ENCODE peak calls at places on chromosomes 12 and 14, in six cellular contexts. R is brain microvascular endothelial cell, Z is IMR-90, J is GM20000, M is astrocyte of the spinal cord, E is astrocyte of the cerebellum. G is an unnamed sample.

GRCh38 chr12:49907352-49907751 is 3.7 kb upstream of the FAIM2 start:
- DNase-seq in R (no peak), Z (no peak), J (no peak), M (no peak), E (no peak), G (no peak)

GRCh38 chr14:95956601-95957460 is 80.2 kb downstream of the TUNAR start:
- DNase-seq in R (no peak), Z (no peak), J (no peak), M (no peak), E (no peak), G (no peak)

GRCh38 chr12:100675432-100675831 is 101.9 kb downstream of the GAS2L3 start:
- DNase-seq in R (peak; percentile 80), Z (peak; percentile 72), J (no peak), M (peak; percentile 74), E (peak; percentile 59), G (peak; percentile 16)

GRCh38 chr12:89568484-89568883 is 42.6 kb upstream of the POC1B start:
- DNase-seq in R (no peak), Z (no peak), J (no peak), M (no peak), E (no peak), G (no peak)

GRCh38 chr14:58243790-58244555 is 670 bp upstream of the PSMA3 start:
- DNase-seq in R (no peak), Z (no peak), J (no peak), M (peak; percentile 7), E (no peak), G (no peak)

GRCh38 chr12:108611884-108612415 is 14.1 kb upstream of the TMEM119 start:
- DNase-seq in R (peak; percentile 71), Z (peak; percentile 89), J (no peak), M (peak; percentile 91), E (peak; percentile 76), G (no peak)

GRCh38 chr14:77213657-77214016 is 32.0 kb downstream of the TMEM63C start:
- DNase-seq in R (no peak), Z (no peak), J (no peak), M (no peak), E (no peak), G (no peak)

GRCh38 chr12:122473543-122474323 is 27.0 kb downstream of the ZCCHC8 start:
- DNase-seq in R (peak; percentile 45), Z (peak; percentile 49), J (peak; percentile 32), M (no peak), E (no peak), G (no peak)

GRCh38 chr14:68675233-68675577 is 117.7 kb downstream of the ZFP36L1 start:
- DNase-seq in R (no peak), Z (peak; percentile 28), J (no peak), M (no peak), E (no peak), G (no peak)

GRCh38 chr12:26214121-26214520 is 18.7 kb downstream of the SSPN start:
- DNase-seq in R (no peak), Z (no peak), J (no peak), M (no peak), E (no peak), G (no peak)

GRCh38 chr12:122896662-122897061 is 738 bp upstream of the VPS37B start:
- DNase-seq in R (no peak), Z (no peak), J (no peak), M (no peak), E (no peak), G (no peak)

GRCh38 chr12:65454115-65454823 is 175.8 kb downstream of the MSRB3 start:
- DNase-seq in R (no peak), Z (no peak), J (no peak), M (no peak), E (no peak), G (no peak)

GRCh38 chr14:48304729-48305128 is 629.3 kb upstream of the MDGA2 start:
- DNase-seq in R (no peak), Z (no peak), J (no peak), M (no peak), E (no peak), G (no peak)
- TF ChIP-seq CTCF in R (no peak), Z (no peak), J (no peak), M (no peak), E (no peak), G (no peak)

DNA sequence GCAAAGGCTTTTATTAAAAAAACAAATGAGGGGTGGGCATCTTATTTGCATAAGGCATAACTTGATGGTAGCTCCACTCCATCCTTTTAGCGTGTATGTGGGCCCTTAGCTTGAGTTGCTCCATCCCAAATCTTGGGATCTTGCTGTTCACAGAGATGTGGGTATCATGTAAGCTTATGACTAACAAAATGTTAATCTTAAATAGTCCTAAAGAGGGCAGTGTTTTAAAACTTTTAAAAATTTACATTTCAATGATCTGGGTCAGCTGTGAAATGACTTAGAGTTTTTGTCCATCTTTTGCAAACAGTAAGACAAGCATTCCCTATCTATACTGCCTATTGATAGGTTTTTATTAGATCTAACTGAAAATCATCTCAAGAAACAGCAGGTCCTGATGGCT is 86.0 kb downstream of the SLCO1A2 start:
- DNase-seq in R (no peak), Z (no peak), J (no peak), M (peak; percentile 18), E (peak; percentile 3), G (no peak)
- TF ChIP-seq CTCF in R (no peak), Z (peak; percentile 14), J (no peak), M (no peak), E (no peak), G (no peak)

DNA sequence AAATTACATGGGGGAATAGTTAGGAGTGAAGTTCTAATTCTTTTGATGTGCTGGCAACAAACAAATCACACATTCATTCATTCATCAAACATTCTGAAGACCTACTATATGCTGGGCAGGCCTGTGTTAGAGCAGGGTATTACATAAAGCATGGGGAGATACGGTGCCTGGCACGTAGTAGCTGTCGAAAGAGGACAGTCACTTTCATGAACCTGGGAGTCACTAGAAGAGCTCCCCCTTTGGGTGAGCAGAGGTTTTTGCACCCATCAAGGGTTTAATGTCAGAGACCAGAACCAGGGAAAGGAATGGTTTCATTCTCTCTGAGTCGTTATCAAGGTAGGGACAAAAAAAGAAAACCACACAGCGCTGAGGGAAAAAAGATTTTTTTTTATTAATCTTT is 10.0 kb downstream of the LHX5 start:
- DNase-seq in R (no peak), Z (no peak), J (peak; percentile 57), M (no peak), E (no peak), G (no peak)
- TF ChIP-seq CTCF in R (peak; percentile 71), Z (peak; percentile 41), J (peak; percentile 34), M (peak; percentile 67), E (peak; percentile 70), G (peak; percentile 40)

GRCh38 chr12:10215451-10215850 is 2.8 kb downstream of the GABARAPL1 start:
- DNase-seq in R (no peak), Z (no peak), J (no peak), M (no peak), E (no peak), G (no peak)
- TF ChIP-seq CTCF in R (no peak), Z (no peak), J (no peak), M (no peak), E (no peak), G (no peak)

GRCh38 chr12:76820888-76821482 is 57.1 kb downstream of the ZDHHC17 start:
- DNase-seq in R (peak; percentile 42), Z (peak; percentile 47), J (peak; percentile 5), M (peak; percentile 28), E (peak; percentile 9), G (peak; percentile 1)
- TF ChIP-seq CTCF in R (peak; percentile 89), Z (peak; percentile 59), J (peak; percentile 3), M (peak; percentile 81), E (peak; percentile 76), G (peak; percentile 69)

GRCh38 chr14:72758420-72758819 is 135.5 kb downstream of the DPF3 start:
- DNase-seq in R (no peak), Z (no peak), J (no peak), M (no peak), E (no peak), G (no peak)
- TF ChIP-seq CTCF in R (no peak), Z (no peak), J (no peak), M (no peak), E (no peak), G (no peak)